ENCODE peak calls at places on chromosomes 7 and 10, in four cellular contexts. K is fibroblast of mammary gland, B is breast epithelium, L is choroid plexus epithelial cell. T is an unnamed sample.

GRCh38 chr10:17181751-17182150 is 19.7 kb downstream of the TRDMT1 start:
- DNase-seq in K (no peak), B (no peak), L (peak), T (no peak)

GRCh38 chr7:13800694-13801448 is 188.6 kb downstream of the ETV1 start:
- DNase-seq in K (peak), B (no peak), L (peak), T (peak)

GRCh38 chr7:35748348-35748747 is 52.5 kb upstream of the SEPTIN7 start:
- DNase-seq in K (no peak), B (no peak), L (peak), T (no peak)

GRCh38 chr10:5890519-5890878 is 456 bp downstream of the FBH1 start:
- DNase-seq in K (peak), B (no peak), L (no peak), T (peak)

GRCh38 chr7:120421151-120421651 is 148.2 kb downstream of the KCND2 start:
- DNase-seq in K (no peak), B (no peak), L (no peak), T (no peak)

GRCh38 chr10:25388188-25388861 is 213.5 kb downstream of the GPR158 start:
- DNase-seq in K (no peak), B (no peak), L (no peak), T (no peak)

GRCh38 chr7:151405056-151405455 is 4.8 kb downstream of the WDR86 start:
- DNase-seq in K (no peak), B (no peak), L (no peak), T (no peak)

GRCh38 chr7:26959290-26959689 is 94.9 kb upstream of the SKAP2 start:
- DNase-seq in K (peak), B (no peak), L (no peak), T (no peak)

GRCh38 chr10:19713800-19714525 is 102.3 kb upstream of the PLXDC2 start:
- DNase-seq in K (peak), B (no peak), L (no peak), T (no peak)

GRCh38 chr10:103576862-103577261 is 83.4 kb downstream of the NEURL1 start:
- DNase-seq in K (no peak), B (no peak), L (no peak), T (no peak)

GRCh38 chr7:35025391-35025870 is 11.9 kb downstream of the DPY19L1 start:
- DNase-seq in K (no peak), B (no peak), L (no peak), T (no peak)

GRCh38 chr10:1187151-1187854 is 131.1 kb downstream of the WDR37 start:
- DNase-seq in K (no peak), B (no peak), L (no peak), T (no peak)

GRCh38 chr7:103690576-103690975 is 244.6 kb upstream of the SLC26A5 start:
- DNase-seq in K (no peak), B (no peak), L (no peak), T (no peak)

GRCh38 chr10:104548090-104548489 is 93.0 kb upstream of the SORCS3 start:
- DNase-seq in K (peak), B (no peak), L (peak), T (peak)

GRCh38 chr10:60537697-60538096 is 148.0 kb upstream of the ANK3 start:
- DNase-seq in K (peak), B (no peak), L (no peak), T (no peak)

GRCh38 chr7:40644454-40645188 is 509.8 kb downstream of the SUGCT start:
- DNase-seq in K (no peak), B (no peak), L (no peak), T (no peak)

GRCh38 chr7:154339169-154339568 is 287.0 kb downstream of the DPP6 start:
- DNase-seq in K (no peak), B (no peak), L (no peak), T (no peak)

GRCh38 chr7:122135275-122135674 is 8.8 kb downstream of the AASS start:
- DNase-seq in K (no peak), B (no peak), L (no peak), T (no peak)

GRCh38 chr7:159148430-159149395 is 4.0 kb upstream of the VIPR2 start:
- DNase-seq in K (no peak), B (no peak), L (no peak), T (no peak)

GRCh38 chr10:27285093-27285492 is 44.5 kb upstream of the ACBD5 start:
- DNase-seq in K (peak), B (no peak), L (peak), T (peak)

GRCh38 chr7:607938-608337 is 88.3 kb upstream of the PDGFA start:
- DNase-seq in K (no peak), B (no peak), L (no peak), T (no peak)

GRCh38 chr7:7595451-7595850 is 28.8 kb downstream of the MIOS start:
- DNase-seq in K (peak), B (no peak), L (peak), T (peak)

GRCh38 chr10:97463363-97464132 is 17.6 kb downstream of the ZDHHC16 start:
- DNase-seq in K (peak), B (no peak), L (peak), T (peak)

GRCh38 chr10:61047011-61047410 is 103.0 kb upstream of the RHOBTB1 start:
- DNase-seq in K (no peak), B (no peak), L (peak), T (peak)

DNA sequence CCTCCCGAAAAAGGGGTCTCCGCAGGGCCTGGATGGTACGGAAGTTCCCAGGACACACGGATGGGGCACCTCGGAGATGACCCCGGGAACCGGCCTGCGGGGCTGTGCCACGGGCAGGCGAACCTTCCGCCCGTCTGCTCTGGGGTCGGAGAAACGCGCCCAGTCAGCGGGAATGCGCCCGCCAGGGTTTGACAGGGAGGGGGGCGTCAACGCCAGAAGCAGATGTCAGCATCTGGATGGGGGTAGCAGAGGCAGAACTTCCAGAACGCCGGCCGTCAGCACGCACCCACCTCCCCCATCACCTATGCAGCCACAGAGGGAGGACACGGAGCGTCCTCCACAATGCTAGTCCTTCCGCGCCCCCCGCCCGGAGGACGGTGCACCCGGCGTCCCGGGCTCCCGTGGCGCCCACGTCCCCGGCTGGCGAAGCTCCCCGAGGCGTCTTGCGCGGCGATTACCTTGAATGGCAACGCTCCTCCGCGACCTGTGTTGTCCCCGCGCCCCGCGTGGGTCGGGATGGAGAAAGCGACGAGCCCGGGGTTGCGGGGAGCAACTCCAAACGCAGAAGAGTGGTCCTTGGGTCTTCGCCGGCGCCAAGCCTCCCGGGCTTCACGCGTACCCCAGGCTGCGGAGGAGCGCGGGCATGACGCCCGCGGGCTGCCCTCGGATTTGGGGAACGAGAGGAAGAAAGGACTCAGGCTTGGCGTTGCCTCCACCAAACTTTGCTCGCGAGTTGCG is 571 bp downstream of the FGFR2 start:
- DNase-seq in K (no peak), B (no peak), L (no peak), T (no peak)
- H3K4me3 ChIP-seq in K (no peak), B (peak), L (peak), T (peak)

GRCh38 chr7:50959560-50959959 is 176.9 kb upstream of the GRB10 start:
- DNase-seq in K (no peak), B (no peak), L (no peak), T (no peak)

GRCh38 chr7:50956522-50957155 is 173.9 kb upstream of the GRB10 start:
- DNase-seq in K (no peak), B (no peak), L (no peak), T (no peak)

GRCh38 chr7:50959991-50960390 is 177.3 kb upstream of the GRB10 start:
- DNase-seq in K (no peak), B (no peak), L (no peak), T (no peak)

GRCh38 chr7:50957855-50958254 is 175.2 kb upstream of the GRB10 start:
- DNase-seq in K (no peak), B (no peak), L (no peak), T (no peak)

DNA sequence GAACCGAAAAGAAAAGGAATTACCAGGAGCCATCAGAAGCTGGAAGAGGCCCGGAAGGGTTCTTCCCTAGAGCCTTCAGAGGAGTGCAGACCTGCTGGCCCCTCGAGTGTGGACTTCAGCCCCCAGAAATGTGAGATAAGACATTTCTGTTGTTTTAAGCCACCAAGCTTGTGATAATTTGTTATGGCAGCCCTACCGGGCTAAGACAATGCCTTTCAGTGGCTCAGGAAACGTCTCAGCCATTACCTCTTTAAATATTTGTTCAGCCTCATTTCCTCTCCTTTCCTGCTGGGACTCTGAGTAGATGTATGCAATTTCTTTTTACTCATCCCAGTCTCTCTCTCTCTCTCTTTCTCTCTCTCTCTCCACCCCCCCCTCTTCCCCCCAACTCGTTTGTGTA is 174.7 kb upstream of the GRB10 start:
- DNase-seq in K (no peak), B (no peak), L (no peak), T (no peak)
- H3K4me3 ChIP-seq in K (no peak), B (no peak), L (no peak), T (no peak)

GRCh38 chr7:128362670-128363069 is 1.2 kb upstream of the PRRT4 start:
- DNase-seq in K (peak), B (no peak), L (no peak), T (no peak)
- H3K4me3 ChIP-seq in K (no peak), B (no peak), L (no peak), T (no peak)

GRCh38 chr10:32148864-32149256 is 92.6 kb upstream of the KIF5B start:
- DNase-seq in K (no peak), B (no peak), L (no peak), T (no peak)
- H3K4me3 ChIP-seq in K (no peak), B (peak), L (no peak), T (no peak)

GRCh38 chr7:67590649-67591048 is 594.0 kb downstream of the TYW1 start:
- DNase-seq in K (no peak), B (no peak), L (no peak), T (no peak)
- H3K4me3 ChIP-seq in K (no peak), B (no peak), L (no peak), T (no peak)

GRCh38 chr7:107661865-107662379 is 1.3 kb downstream of the SLC26A4 start:
- DNase-seq in K (no peak), B (no peak), L (no peak), T (no peak)
- H3K4me3 ChIP-seq in K (peak), B (peak), L (peak), T (peak)

GRCh38 chr7:138975343-138976104 is 5.7 kb downstream of the KIAA1549 start:
- DNase-seq in K (no peak), B (no peak), L (no peak), T (no peak)
- H3K4me3 ChIP-seq in K (no peak), B (no peak), L (no peak), T (no peak)

GRCh38 chr10:4825868-4826787 is at the start of gene AKR1E2:
- DNase-seq in K (peak), B (peak), L (peak), T (peak)
- H3K4me3 ChIP-seq in K (peak), B (peak), L (peak), T (peak)

GRCh38 chr10:110863956-110864355 is 7.8 kb upstream of the PDCD4 start:
- DNase-seq in K (no peak), B (no peak), L (no peak), T (no peak)
- H3K4me3 ChIP-seq in K (no peak), B (no peak), L (no peak), T (no peak)

T was measured in fibroblast of villous mesenchyme.